ENCODE peak calls at places on chromosomes 1 and 21, in ten cellular contexts. One of them, this sample, is unnamed.

GRCh38 chr21:35711661-35712060 is 348.7 kb downstream of the SETD4 start:
- DNase-seq in activated naive CD4-positive, alpha-beta T cell treated with Interleukin-2 at 50 U/mL for 16 hours: no peak
- DNase-seq in ACHN: no peak
- DNase-seq in skeletal muscle cell: no peak
- DNase-seq in epithelial cell of esophagus: no peak
- DNase-seq in ecto neural progenitor cell: no peak
- DNase-seq in lung microvascular endothelial cell: no peak
- DNase-seq in ELR: no peak
- DNase-seq in fibroblast of mammary gland: no peak
- DNase-seq in HS-5: no peak
- DNase-seq in this sample: no peak

GRCh38 chr1:51897699-51898031 is 19.1 kb upstream of the NRDC start:
- DNase-seq in activated naive CD4-positive, alpha-beta T cell treated with Interleukin-2 at 50 U/mL for 16 hours: no peak
- DNase-seq in ACHN: peak
- DNase-seq in skeletal muscle cell: peak
- DNase-seq in epithelial cell of esophagus: peak
- DNase-seq in ecto neural progenitor cell: no peak
- DNase-seq in lung microvascular endothelial cell: peak
- DNase-seq in ELR: peak
- DNase-seq in fibroblast of mammary gland: peak
- DNase-seq in HS-5: peak
- DNase-seq in this sample: peak

GRCh38 chr1:210222288-210223006 is 10.1 kb upstream of the SERTAD4 start:
- DNase-seq in activated naive CD4-positive, alpha-beta T cell treated with Interleukin-2 at 50 U/mL for 16 hours: no peak
- DNase-seq in ACHN: peak
- DNase-seq in skeletal muscle cell: no peak
- DNase-seq in epithelial cell of esophagus: peak
- DNase-seq in ecto neural progenitor cell: peak
- DNase-seq in lung microvascular endothelial cell: no peak
- DNase-seq in ELR: no peak
- DNase-seq in fibroblast of mammary gland: no peak
- DNase-seq in HS-5: no peak
- DNase-seq in this sample: no peak

GRCh38 chr1:183090386-183091006 is 67.3 kb downstream of the LAMC1 start:
- DNase-seq in activated naive CD4-positive, alpha-beta T cell treated with Interleukin-2 at 50 U/mL for 16 hours: no peak
- DNase-seq in ACHN: no peak
- DNase-seq in skeletal muscle cell: peak
- DNase-seq in epithelial cell of esophagus: no peak
- DNase-seq in ecto neural progenitor cell: no peak
- DNase-seq in lung microvascular endothelial cell: peak
- DNase-seq in ELR: no peak
- DNase-seq in fibroblast of mammary gland: peak
- DNase-seq in HS-5: no peak
- DNase-seq in this sample: no peak

GRCh38 chr1:8120693-8121260 is 94.7 kb upstream of the ERRFI1 start:
- DNase-seq in activated naive CD4-positive, alpha-beta T cell treated with Interleukin-2 at 50 U/mL for 16 hours: no peak
- DNase-seq in ACHN: no peak
- DNase-seq in skeletal muscle cell: no peak
- DNase-seq in epithelial cell of esophagus: peak
- DNase-seq in ecto neural progenitor cell: no peak
- DNase-seq in lung microvascular endothelial cell: peak
- DNase-seq in ELR: no peak
- DNase-seq in fibroblast of mammary gland: peak
- DNase-seq in HS-5: no peak
- DNase-seq in this sample: peak

GRCh38 chr1:168360151-168360550 is 79.5 kb downstream of the TBX19 start:
- DNase-seq in activated naive CD4-positive, alpha-beta T cell treated with Interleukin-2 at 50 U/mL for 16 hours: peak
- DNase-seq in ACHN: no peak
- DNase-seq in skeletal muscle cell: peak
- DNase-seq in epithelial cell of esophagus: peak
- DNase-seq in ecto neural progenitor cell: no peak
- DNase-seq in lung microvascular endothelial cell: no peak
- DNase-seq in ELR: peak
- DNase-seq in fibroblast of mammary gland: peak
- DNase-seq in HS-5: no peak
- DNase-seq in this sample: no peak

GRCh38 chr1:86434031-86434430 is 10.1 kb downstream of the CLCA2 start:
- DNase-seq in activated naive CD4-positive, alpha-beta T cell treated with Interleukin-2 at 50 U/mL for 16 hours: no peak
- DNase-seq in ACHN: no peak
- DNase-seq in skeletal muscle cell: no peak
- DNase-seq in epithelial cell of esophagus: no peak
- DNase-seq in ecto neural progenitor cell: no peak
- DNase-seq in lung microvascular endothelial cell: no peak
- DNase-seq in ELR: no peak
- DNase-seq in fibroblast of mammary gland: no peak
- DNase-seq in HS-5: no peak
- DNase-seq in this sample: no peak

GRCh38 chr1:160428655-160429054 is 28.3 kb downstream of the VANGL2 start:
- DNase-seq in activated naive CD4-positive, alpha-beta T cell treated with Interleukin-2 at 50 U/mL for 16 hours: peak
- DNase-seq in ACHN: peak
- DNase-seq in skeletal muscle cell: peak
- DNase-seq in epithelial cell of esophagus: peak
- DNase-seq in ecto neural progenitor cell: no peak
- DNase-seq in lung microvascular endothelial cell: peak
- DNase-seq in ELR: peak
- DNase-seq in fibroblast of mammary gland: peak
- DNase-seq in HS-5: peak
- DNase-seq in this sample: peak

GRCh38 chr1:235253219-235253640 is 74.7 kb downstream of the ARID4B start:
- DNase-seq in activated naive CD4-positive, alpha-beta T cell treated with Interleukin-2 at 50 U/mL for 16 hours: peak
- DNase-seq in ACHN: peak
- DNase-seq in skeletal muscle cell: peak
- DNase-seq in epithelial cell of esophagus: peak
- DNase-seq in ecto neural progenitor cell: peak
- DNase-seq in lung microvascular endothelial cell: peak
- DNase-seq in ELR: peak
- DNase-seq in fibroblast of mammary gland: peak
- DNase-seq in HS-5: peak
- DNase-seq in this sample: peak

GRCh38 chr1:6409053-6409452 is 10.7 kb downstream of the HES2 start:
- DNase-seq in activated naive CD4-positive, alpha-beta T cell treated with Interleukin-2 at 50 U/mL for 16 hours: no peak
- DNase-seq in ACHN: no peak
- DNase-seq in skeletal muscle cell: no peak
- DNase-seq in epithelial cell of esophagus: no peak
- DNase-seq in ecto neural progenitor cell: no peak
- DNase-seq in lung microvascular endothelial cell: no peak
- DNase-seq in ELR: no peak
- DNase-seq in fibroblast of mammary gland: no peak
- DNase-seq in HS-5: no peak
- DNase-seq in this sample: no peak

GRCh38 chr21:34971656-34972055 is 77.4 kb downstream of the RUNX1 start:
- DNase-seq in activated naive CD4-positive, alpha-beta T cell treated with Interleukin-2 at 50 U/mL for 16 hours: no peak
- DNase-seq in ACHN: no peak
- DNase-seq in skeletal muscle cell: no peak
- DNase-seq in epithelial cell of esophagus: no peak
- DNase-seq in ecto neural progenitor cell: no peak
- DNase-seq in lung microvascular endothelial cell: no peak
- DNase-seq in ELR: no peak
- DNase-seq in fibroblast of mammary gland: no peak
- DNase-seq in HS-5: no peak
- DNase-seq in this sample: no peak

GRCh38 chr21:26945916-26946315 is 21.0 kb downstream of the ADAMTS5 start:
- DNase-seq in activated naive CD4-positive, alpha-beta T cell treated with Interleukin-2 at 50 U/mL for 16 hours: no peak
- DNase-seq in ACHN: no peak
- DNase-seq in skeletal muscle cell: no peak
- DNase-seq in epithelial cell of esophagus: no peak
- DNase-seq in ecto neural progenitor cell: no peak
- DNase-seq in lung microvascular endothelial cell: no peak
- DNase-seq in ELR: no peak
- DNase-seq in fibroblast of mammary gland: peak
- DNase-seq in HS-5: no peak
- DNase-seq in this sample: no peak

GRCh38 chr1:23799570-23800395 is 771 bp downstream of the GALE start:
- DNase-seq in activated naive CD4-positive, alpha-beta T cell treated with Interleukin-2 at 50 U/mL for 16 hours: peak
- DNase-seq in ACHN: peak
- DNase-seq in skeletal muscle cell: no peak
- DNase-seq in epithelial cell of esophagus: peak
- DNase-seq in ecto neural progenitor cell: peak
- DNase-seq in lung microvascular endothelial cell: peak
- DNase-seq in ELR: peak
- DNase-seq in fibroblast of mammary gland: peak
- DNase-seq in HS-5: peak
- DNase-seq in this sample: no peak

GRCh38 chr1:170929835-170930554 is 5.3 kb upstream of the MROH9 start:
- DNase-seq in activated naive CD4-positive, alpha-beta T cell treated with Interleukin-2 at 50 U/mL for 16 hours: no peak
- DNase-seq in ACHN: peak
- DNase-seq in skeletal muscle cell: peak
- DNase-seq in epithelial cell of esophagus: peak
- DNase-seq in ecto neural progenitor cell: peak
- DNase-seq in lung microvascular endothelial cell: peak
- DNase-seq in ELR: peak
- DNase-seq in fibroblast of mammary gland: peak
- DNase-seq in HS-5: peak
- DNase-seq in this sample: peak

GRCh38 chr1:155463865-155464264 is 98.7 kb downstream of the ASH1L start:
- DNase-seq in activated naive CD4-positive, alpha-beta T cell treated with Interleukin-2 at 50 U/mL for 16 hours: no peak
- DNase-seq in ACHN: peak
- DNase-seq in skeletal muscle cell: peak
- DNase-seq in epithelial cell of esophagus: peak
- DNase-seq in ecto neural progenitor cell: no peak
- DNase-seq in lung microvascular endothelial cell: no peak
- DNase-seq in ELR: peak
- DNase-seq in fibroblast of mammary gland: peak
- DNase-seq in HS-5: peak
- DNase-seq in this sample: no peak

GRCh38 chr1:211829343-211830054 is 1.1 kb downstream of the LPGAT1 start:
- DNase-seq in activated naive CD4-positive, alpha-beta T cell treated with Interleukin-2 at 50 U/mL for 16 hours: no peak
- DNase-seq in ACHN: peak
- DNase-seq in skeletal muscle cell: no peak
- DNase-seq in epithelial cell of esophagus: peak
- DNase-seq in ecto neural progenitor cell: no peak
- DNase-seq in lung microvascular endothelial cell: peak
- DNase-seq in ELR: peak
- DNase-seq in fibroblast of mammary gland: no peak
- DNase-seq in HS-5: no peak
- DNase-seq in this sample: no peak

GRCh38 chr1:118788372-118788955 is 199.7 kb downstream of the TBX15 start:
- DNase-seq in activated naive CD4-positive, alpha-beta T cell treated with Interleukin-2 at 50 U/mL for 16 hours: no peak
- DNase-seq in ACHN: peak
- DNase-seq in skeletal muscle cell: peak
- DNase-seq in epithelial cell of esophagus: peak
- DNase-seq in ecto neural progenitor cell: no peak
- DNase-seq in lung microvascular endothelial cell: peak
- DNase-seq in ELR: peak
- DNase-seq in fibroblast of mammary gland: peak
- DNase-seq in HS-5: peak
- DNase-seq in this sample: no peak

GRCh38 chr1:212070720-212071302 is 35.3 kb downstream of the DTL start:
- DNase-seq in activated naive CD4-positive, alpha-beta T cell treated with Interleukin-2 at 50 U/mL for 16 hours: no peak
- DNase-seq in ACHN: peak
- DNase-seq in skeletal muscle cell: no peak
- DNase-seq in epithelial cell of esophagus: peak
- DNase-seq in ecto neural progenitor cell: no peak
- DNase-seq in lung microvascular endothelial cell: peak
- DNase-seq in ELR: peak
- DNase-seq in fibroblast of mammary gland: peak
- DNase-seq in HS-5: no peak
- DNase-seq in this sample: no peak

GRCh38 chr1:200336111-200336845 is 73.6 kb downstream of the ZNF281 start:
- DNase-seq in activated naive CD4-positive, alpha-beta T cell treated with Interleukin-2 at 50 U/mL for 16 hours: no peak
- DNase-seq in ACHN: peak
- DNase-seq in skeletal muscle cell: no peak
- DNase-seq in epithelial cell of esophagus: peak
- DNase-seq in ecto neural progenitor cell: no peak
- DNase-seq in lung microvascular endothelial cell: peak
- DNase-seq in ELR: peak
- DNase-seq in fibroblast of mammary gland: peak
- DNase-seq in HS-5: no peak
- DNase-seq in this sample: peak

GRCh38 chr1:213231795-213232231 is 180.8 kb downstream of the RPS6KC1 start:
- DNase-seq in activated naive CD4-positive, alpha-beta T cell treated with Interleukin-2 at 50 U/mL for 16 hours: no peak
- DNase-seq in ACHN: no peak
- DNase-seq in skeletal muscle cell: peak
- DNase-seq in epithelial cell of esophagus: no peak
- DNase-seq in ecto neural progenitor cell: peak
- DNase-seq in lung microvascular endothelial cell: no peak
- DNase-seq in ELR: peak
- DNase-seq in fibroblast of mammary gland: peak
- DNase-seq in HS-5: peak
- DNase-seq in this sample: no peak

GRCh38 chr1:78301141-78301540 is 189.6 kb upstream of the PTGFR start:
- DNase-seq in activated naive CD4-positive, alpha-beta T cell treated with Interleukin-2 at 50 U/mL for 16 hours: no peak
- DNase-seq in ACHN: no peak
- DNase-seq in skeletal muscle cell: no peak
- DNase-seq in epithelial cell of esophagus: no peak
- DNase-seq in ecto neural progenitor cell: no peak
- DNase-seq in lung microvascular endothelial cell: no peak
- DNase-seq in ELR: no peak
- DNase-seq in fibroblast of mammary gland: no peak
- DNase-seq in HS-5: no peak
- DNase-seq in this sample: no peak

GRCh38 chr1:221497051-221497450 is 244.8 kb downstream of the DUSP10 start:
- DNase-seq in activated naive CD4-positive, alpha-beta T cell treated with Interleukin-2 at 50 U/mL for 16 hours: no peak
- DNase-seq in ACHN: no peak
- DNase-seq in skeletal muscle cell: no peak
- DNase-seq in epithelial cell of esophagus: no peak
- DNase-seq in ecto neural progenitor cell: no peak
- DNase-seq in lung microvascular endothelial cell: no peak
- DNase-seq in ELR: no peak
- DNase-seq in fibroblast of mammary gland: no peak
- DNase-seq in HS-5: no peak
- DNase-seq in this sample: no peak

GRCh38 chr1:44407430-44408180 is 2.5 kb downstream of the RNF220 start:
- DNase-seq in activated naive CD4-positive, alpha-beta T cell treated with Interleukin-2 at 50 U/mL for 16 hours: peak
- DNase-seq in ACHN: no peak
- DNase-seq in skeletal muscle cell: no peak
- DNase-seq in epithelial cell of esophagus: no peak
- DNase-seq in ecto neural progenitor cell: peak
- DNase-seq in lung microvascular endothelial cell: no peak
- DNase-seq in ELR: no peak
- DNase-seq in fibroblast of mammary gland: no peak
- DNase-seq in HS-5: no peak
- DNase-seq in this sample: no peak

GRCh38 chr1:31318146-31318545 is 21.3 kb downstream of the ZCCHC17 start:
- DNase-seq in activated naive CD4-positive, alpha-beta T cell treated with Interleukin-2 at 50 U/mL for 16 hours: no peak
- DNase-seq in ACHN: no peak
- DNase-seq in skeletal muscle cell: no peak
- DNase-seq in epithelial cell of esophagus: no peak
- DNase-seq in ecto neural progenitor cell: no peak
- DNase-seq in lung microvascular endothelial cell: no peak
- DNase-seq in ELR: no peak
- DNase-seq in fibroblast of mammary gland: no peak
- DNase-seq in HS-5: no peak
- DNase-seq in this sample: no peak

GRCh38 chr1:211330282-211330936 is 3.8 kb downstream of the TRAF5 start:
- DNase-seq in activated naive CD4-positive, alpha-beta T cell treated with Interleukin-2 at 50 U/mL for 16 hours: no peak
- DNase-seq in ACHN: no peak
- DNase-seq in skeletal muscle cell: no peak
- DNase-seq in epithelial cell of esophagus: no peak
- DNase-seq in ecto neural progenitor cell: no peak
- DNase-seq in lung microvascular endothelial cell: no peak
- DNase-seq in ELR: no peak
- DNase-seq in fibroblast of mammary gland: no peak
- DNase-seq in HS-5: no peak
- DNase-seq in this sample: no peak

GRCh38 chr1:48026275-48026674 is 29.1 kb upstream of the TRABD2B start:
- DNase-seq in activated naive CD4-positive, alpha-beta T cell treated with Interleukin-2 at 50 U/mL for 16 hours: no peak
- DNase-seq in ACHN: peak
- DNase-seq in skeletal muscle cell: peak
- DNase-seq in epithelial cell of esophagus: peak
- DNase-seq in ecto neural progenitor cell: no peak
- DNase-seq in lung microvascular endothelial cell: no peak
- DNase-seq in ELR: no peak
- DNase-seq in fibroblast of mammary gland: peak
- DNase-seq in HS-5: no peak
- DNase-seq in this sample: no peak

GRCh38 chr1:204128964-204129896 is 22.6 kb downstream of the ETNK2 start:
- DNase-seq in activated naive CD4-positive, alpha-beta T cell treated with Interleukin-2 at 50 U/mL for 16 hours: peak
- DNase-seq in ACHN: peak
- DNase-seq in skeletal muscle cell: no peak
- DNase-seq in epithelial cell of esophagus: peak
- DNase-seq in ecto neural progenitor cell: peak
- DNase-seq in lung microvascular endothelial cell: peak
- DNase-seq in ELR: peak
- DNase-seq in fibroblast of mammary gland: peak
- DNase-seq in HS-5: no peak
- DNase-seq in this sample: no peak

GRCh38 chr21:34355570-34355969 is 8.2 kb upstream of the KCNE2 start:
- DNase-seq in activated naive CD4-positive, alpha-beta T cell treated with Interleukin-2 at 50 U/mL for 16 hours: no peak
- DNase-seq in ACHN: no peak
- DNase-seq in skeletal muscle cell: no peak
- DNase-seq in epithelial cell of esophagus: no peak
- DNase-seq in ecto neural progenitor cell: no peak
- DNase-seq in lung microvascular endothelial cell: no peak
- DNase-seq in ELR: no peak
- DNase-seq in fibroblast of mammary gland: no peak
- DNase-seq in HS-5: no peak
- DNase-seq in this sample: no peak

This sample was measured in glomerular endothelial cell.